ENCODE peak calls at places on chromosome 21, in nine cellular contexts. N is amniotic stem cell; O is endothelial cell; K is stimulated activated CD4-positive, alpha-beta T cell treated with anti-CD3 and anti-CD28 coated beads, Interleukin-2, amount 100 ng/mL, for 48 hours; G is Calu3; V is foreskin fibroblast; W is IMR-90; U is endothelial cell of umbilical vein; I is stomach. R is an unnamed sample.

GRCh38 chr21:44686843-44687561 is 5.0 kb upstream of the KRTAP12-1 start:
- DNase-seq in N (no peak), O (no peak), K (no peak), G (no peak), V (no peak), W (no peak), U (no peak), I (no peak), R (no peak)

GRCh38 chr21:42069327-42069726 is 1.8 kb upstream of the UMODL1 start:
- DNase-seq in N (no peak), O (no peak), K (no peak), G (no peak), V (no peak), W (no peak), U (no peak), I (no peak), R (no peak)

GRCh38 chr21:31267644-31268043 is 76.4 kb downstream of the TIAM1 start:
- DNase-seq in N (no peak), O (no peak), K (no peak), G (no peak), V (no peak), W (no peak), U (no peak), I (no peak), R (no peak)

GRCh38 chr21:32749662-32750061 is 21.8 kb upstream of the SYNJ1 start:
- DNase-seq in N (no peak), O (no peak), K (no peak), G (no peak), V (no peak), W (no peak), U (no peak), I (no peak), R (no peak)

GRCh38 chr21:44925027-44925755 is 4.5 kb upstream of the ITGB2 start:
- DNase-seq in N (no peak), O (no peak), K (no peak), G (no peak), V (peak), W (peak), U (no peak), I (no peak), R (no peak)

GRCh38 chr21:28252923-28253322 is 739.8 kb downstream of the LTN1 start:
- DNase-seq in N (no peak), O (no peak), K (no peak), G (no peak), V (peak), W (no peak), U (no peak), I (no peak), R (no peak)

GRCh38 chr21:44637018-44637850 is at the start of gene KRTAP10-10:
- DNase-seq in N (no peak), O (no peak), K (no peak), G (no peak), V (no peak), W (no peak), U (no peak), I (peak), R (no peak)

GRCh38 chr21:45506241-45506817 is 35.9 kb downstream of the SLC19A1 start:
- DNase-seq in N (no peak), O (no peak), K (no peak), G (no peak), V (no peak), W (no peak), U (no peak), I (no peak), R (no peak)